ENCODE peak calls at places on chromosomes 16 and 17, in four cellular contexts. One of them, this sample, is unnamed.
A peak's percentile ranks its signal among the peaks of the same experiment; 100 is the strongest.

GRCh38 chr17:31327534-31328526 is 6.4 kb upstream of the EVI2A start:
- DNase-seq in foreskin fibroblast: peak; percentile 84
- DNase-seq in A549: peak; percentile 19
- DNase-seq in fibroblast of pulmonary artery: peak; percentile 81
- DNase-seq in this sample: no peak

GRCh38 chr17:17030515-17031211 is 11.6 kb upstream of the MPRIP start:
- DNase-seq in fibroblast of pulmonary artery: no peak
- DNase-seq in A549: no peak
- DNase-seq in foreskin fibroblast: no peak
- DNase-seq in this sample: no peak

GRCh38 chr17:57570740-57571344 is 174.3 kb downstream of the CCDC182 start:
- DNase-seq in A549: no peak
- DNase-seq in foreskin fibroblast: no peak
- DNase-seq in fibroblast of pulmonary artery: no peak
- DNase-seq in this sample: no peak

GRCh38 chr16:87790278-87791023 is 24.7 kb upstream of the KLHDC4 start:
- DNase-seq in fibroblast of pulmonary artery: no peak
- DNase-seq in foreskin fibroblast: no peak
- DNase-seq in A549: peak; percentile 83
- DNase-seq in this sample: no peak

GRCh38 chr16:4319454-4319853 is 3.6 kb downstream of the GLIS2 start:
- DNase-seq in foreskin fibroblast: no peak
- DNase-seq in A549: no peak
- DNase-seq in fibroblast of pulmonary artery: no peak
- DNase-seq in this sample: no peak

GRCh38 chr17:82020874-82021727 is 1.6 kb downstream of the CENPX start:
- DNase-seq in A549: peak; percentile 89
- DNase-seq in foreskin fibroblast: peak; percentile 70
- DNase-seq in fibroblast of pulmonary artery: peak; percentile 83
- DNase-seq in this sample: peak; percentile 84

GRCh38 chr16:11389631-11390565 is 44.6 kb downstream of the RMI2 start:
- DNase-seq in A549: no peak
- DNase-seq in foreskin fibroblast: no peak
- DNase-seq in fibroblast of pulmonary artery: no peak
- DNase-seq in this sample: no peak

GRCh38 chr16:27628216-27628945 is 78.4 kb downstream of the KATNIP start:
- DNase-seq in foreskin fibroblast: no peak
- DNase-seq in fibroblast of pulmonary artery: no peak
- DNase-seq in A549: no peak
- DNase-seq in this sample: no peak

GRCh38 chr16:49930841-49931240 is 74.9 kb upstream of the ZNF423 start:
- DNase-seq in A549: no peak
- DNase-seq in foreskin fibroblast: no peak
- DNase-seq in fibroblast of pulmonary artery: no peak
- DNase-seq in this sample: no peak

GRCh38 chr16:80816372-80816771 is 12.0 kb upstream of the CDYL2 start:
- DNase-seq in fibroblast of pulmonary artery: no peak
- DNase-seq in A549: no peak
- DNase-seq in foreskin fibroblast: no peak
- DNase-seq in this sample: no peak

GRCh38 chr17:12605222-12605621 is 60.5 kb upstream of the MYOCD start:
- DNase-seq in foreskin fibroblast: peak; percentile 41
- DNase-seq in fibroblast of pulmonary artery: peak; percentile 8
- DNase-seq in A549: no peak
- DNase-seq in this sample: no peak

GRCh38 chr17:38681096-38681495 is 6.3 kb upstream of the EPOP start:
- DNase-seq in foreskin fibroblast: no peak
- DNase-seq in A549: no peak
- DNase-seq in fibroblast of pulmonary artery: no peak
- DNase-seq in this sample: no peak

GRCh38 chr17:38879878-38880727 is 10.2 kb downstream of the LASP1 start:
- DNase-seq in foreskin fibroblast: peak; percentile 81
- DNase-seq in A549: peak; percentile 95
- DNase-seq in fibroblast of pulmonary artery: peak; percentile 82
- DNase-seq in this sample: peak; percentile 93

GRCh38 chr17:4901648-4902344 is 1.1 kb downstream of the CHRNE start:
- DNase-seq in foreskin fibroblast: no peak
- DNase-seq in fibroblast of pulmonary artery: no peak
- DNase-seq in A549: no peak
- DNase-seq in this sample: no peak

GRCh38 chr17:36545465-36546417 is 1.0 kb downstream of the GGNBP2 start:
- DNase-seq in fibroblast of pulmonary artery: peak; percentile 98
- DNase-seq in A549: peak; percentile 98
- DNase-seq in foreskin fibroblast: peak; percentile 99
- DNase-seq in this sample: peak; percentile 100
- TF ChIP-seq CTCF in fibroblast of pulmonary artery: no peak
- TF ChIP-seq CTCF in A549: no peak
- TF ChIP-seq CTCF in foreskin fibroblast: no peak
- TF ChIP-seq CTCF in this sample: peak; percentile 31

DNA sequence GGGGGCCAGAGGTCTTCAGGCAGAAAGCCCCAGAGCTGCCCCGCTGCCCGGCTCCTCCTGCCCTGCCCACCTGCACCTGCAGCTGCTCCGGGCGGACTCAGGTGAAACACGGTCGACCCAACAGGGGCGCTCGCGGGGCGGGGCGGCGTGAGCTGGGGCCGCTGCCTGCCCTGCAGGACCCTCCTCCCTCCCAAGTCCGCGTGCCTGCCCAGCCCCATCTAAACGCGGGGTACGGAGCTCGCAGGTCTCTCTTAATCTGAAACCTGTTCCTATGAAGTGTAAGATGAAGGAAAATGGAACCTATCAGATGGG is 28.1 kb downstream of the GNPTG start:
- DNase-seq in A549: peak; percentile 33
- DNase-seq in fibroblast of pulmonary artery: no peak
- DNase-seq in foreskin fibroblast: no peak
- DNase-seq in this sample: peak; percentile 63
- TF ChIP-seq CTCF in A549: no peak
- TF ChIP-seq CTCF in fibroblast of pulmonary artery: no peak
- TF ChIP-seq CTCF in foreskin fibroblast: no peak
- TF ChIP-seq CTCF in this sample: no peak

GRCh38 chr16:30378236-30379164 is 3.9 kb downstream of the SEPTIN1 start:
- DNase-seq in A549: peak; percentile 93
- DNase-seq in foreskin fibroblast: peak; percentile 98
- DNase-seq in fibroblast of pulmonary artery: peak; percentile 98
- DNase-seq in this sample: peak; percentile 99
- TF ChIP-seq CTCF in A549: no peak
- TF ChIP-seq CTCF in foreskin fibroblast: no peak
- TF ChIP-seq CTCF in fibroblast of pulmonary artery: peak; percentile 28
- TF ChIP-seq CTCF in this sample: peak; percentile 9

DNA sequence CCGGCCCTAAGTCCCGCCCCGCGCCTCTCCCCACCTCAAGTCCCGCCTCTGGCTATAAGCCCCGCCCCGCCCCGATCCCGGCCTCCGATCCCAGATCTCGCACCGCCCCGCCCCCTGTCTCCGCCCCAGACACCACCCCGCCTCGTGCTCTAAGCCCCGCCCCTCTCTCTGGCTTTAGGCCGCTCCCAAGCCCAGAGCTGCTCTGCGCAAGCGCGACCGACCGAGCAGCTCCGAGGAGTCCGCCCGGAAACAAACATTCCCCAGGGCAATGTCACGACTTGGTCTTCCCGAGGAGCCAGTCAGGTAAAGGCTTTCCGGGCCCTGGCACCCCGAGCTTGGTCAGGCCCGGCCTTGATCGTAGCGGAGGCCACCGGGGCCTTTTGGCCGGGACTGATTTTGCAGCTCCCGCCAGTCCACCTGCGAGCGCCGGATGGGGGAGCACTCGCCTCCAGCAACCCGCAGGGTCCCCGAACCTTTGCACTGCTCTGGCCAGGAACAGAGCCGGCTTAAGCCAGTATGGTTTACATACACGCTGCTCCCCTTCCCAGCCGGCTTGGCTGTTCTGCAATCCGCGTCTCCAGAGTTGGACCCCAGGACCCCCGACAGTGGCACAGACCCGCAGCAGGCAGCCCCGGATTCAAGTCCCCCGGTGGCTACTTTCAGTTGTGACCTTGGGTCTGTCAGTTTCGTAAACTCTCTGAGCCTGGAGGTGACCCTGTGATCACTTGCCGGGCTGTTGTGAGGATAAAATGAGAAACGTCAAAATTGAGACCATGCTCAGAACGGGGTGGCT is at the start of gene NUDT7:
- DNase-seq in A549: peak; percentile 94
- DNase-seq in fibroblast of pulmonary artery: peak; percentile 97
- DNase-seq in foreskin fibroblast: peak; percentile 93
- DNase-seq in this sample: peak; percentile 100
- TF ChIP-seq CTCF in A549: peak; percentile 35
- TF ChIP-seq CTCF in fibroblast of pulmonary artery: peak; percentile 16
- TF ChIP-seq CTCF in foreskin fibroblast: no peak
- TF ChIP-seq CTCF in this sample: no peak

DNA sequence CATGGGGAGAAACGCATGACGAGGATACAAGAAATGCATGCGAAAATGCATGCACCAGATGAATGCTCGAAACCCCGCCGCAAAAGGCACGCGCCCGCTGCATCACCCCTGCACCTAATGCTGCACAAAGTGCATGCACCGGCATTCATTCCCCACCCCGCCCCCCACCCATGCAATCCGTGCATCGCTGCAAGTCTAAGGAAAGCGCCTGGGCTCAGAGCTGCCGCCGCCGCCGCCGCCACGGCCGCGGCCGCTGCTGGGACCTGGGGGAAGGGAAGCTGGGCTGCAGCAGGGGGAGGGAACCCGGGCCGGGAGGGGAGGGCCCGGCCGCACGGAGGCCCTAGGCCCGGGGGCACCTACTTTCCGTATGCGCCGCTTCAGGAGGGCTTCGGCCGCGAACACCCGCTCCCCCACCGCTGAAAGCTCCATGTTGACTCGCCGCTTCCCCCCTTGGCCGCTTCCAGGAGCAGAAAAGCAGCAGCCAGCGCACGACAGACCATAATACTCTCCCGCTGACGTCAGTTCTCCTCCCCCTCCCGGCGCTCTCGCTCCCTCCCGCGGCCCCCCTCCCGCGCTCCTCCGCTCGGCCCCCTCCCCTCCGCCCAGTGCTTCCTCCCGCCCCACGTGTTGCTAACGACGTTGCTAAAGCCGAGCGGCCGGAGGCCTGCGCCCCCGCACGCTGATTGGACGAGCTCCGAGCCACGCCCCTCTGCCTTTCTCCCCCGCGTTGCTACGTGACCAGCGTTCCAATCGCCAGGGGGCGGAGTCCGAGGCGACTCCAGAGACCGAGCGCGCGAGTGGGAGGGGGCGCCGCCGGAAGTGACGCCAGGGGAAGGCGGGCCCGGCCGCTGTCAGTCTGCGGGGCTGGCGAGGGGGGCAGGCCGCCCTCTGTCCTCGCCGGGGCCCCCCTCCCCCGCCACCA is at the start of gene CBX8:
- DNase-seq in A549: peak; percentile 98
- DNase-seq in fibroblast of pulmonary artery: peak; percentile 100
- DNase-seq in foreskin fibroblast: peak; percentile 99
- DNase-seq in this sample: peak; percentile 100
- TF ChIP-seq CTCF in A549: no peak
- TF ChIP-seq CTCF in fibroblast of pulmonary artery: no peak
- TF ChIP-seq CTCF in foreskin fibroblast: no peak
- TF ChIP-seq CTCF in this sample: no peak

DNA sequence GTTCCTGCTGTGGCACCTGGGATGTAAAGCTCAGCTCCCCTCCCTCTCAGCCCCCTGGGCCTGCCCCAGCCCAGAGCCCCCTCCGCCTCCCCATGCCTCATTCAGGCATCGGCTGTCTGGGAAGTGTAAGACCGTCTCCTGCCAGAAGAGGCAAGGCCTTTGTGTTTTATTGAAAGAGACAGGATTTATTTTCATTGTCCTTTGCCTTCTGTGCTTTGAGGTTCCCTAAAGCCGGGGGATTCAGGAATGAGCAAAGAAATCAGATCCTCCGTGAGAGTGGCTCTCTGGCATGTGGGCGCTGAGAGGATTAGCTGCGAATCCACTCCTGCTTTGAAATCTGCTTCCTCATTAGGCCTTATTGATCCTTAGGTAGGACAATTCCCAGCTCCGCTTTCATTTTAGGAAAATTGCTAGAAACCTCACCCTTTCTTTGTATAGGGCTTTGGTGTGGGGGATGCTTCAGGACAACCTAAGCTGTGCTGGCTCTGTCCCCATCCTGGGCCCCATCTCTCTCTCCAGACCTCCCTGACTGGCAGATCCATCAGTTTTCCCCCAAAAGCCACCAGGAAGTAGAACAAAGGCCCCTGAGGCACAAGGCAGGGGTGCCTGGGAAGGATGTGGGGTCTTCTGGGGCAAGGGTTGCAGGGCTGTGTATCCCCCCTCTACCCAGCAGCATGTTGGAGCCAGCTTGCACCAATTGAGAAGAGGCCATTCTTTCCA is 211.4 kb upstream of the TNRC6C start:
- DNase-seq in foreskin fibroblast: no peak
- DNase-seq in A549: no peak
- DNase-seq in fibroblast of pulmonary artery: no peak
- DNase-seq in this sample: no peak
- TF ChIP-seq CTCF in foreskin fibroblast: no peak
- TF ChIP-seq CTCF in A549: no peak
- TF ChIP-seq CTCF in fibroblast of pulmonary artery: no peak
- TF ChIP-seq CTCF in this sample: no peak

GRCh38 chr16:24005577-24005976 is 169.8 kb downstream of the PRKCB start:
- DNase-seq in foreskin fibroblast: no peak
- DNase-seq in fibroblast of pulmonary artery: no peak
- DNase-seq in A549: no peak
- DNase-seq in this sample: no peak

GRCh38 chr16:24009955-24010354 is 174.2 kb downstream of the PRKCB start:
- DNase-seq in A549: no peak
- DNase-seq in foreskin fibroblast: no peak
- DNase-seq in fibroblast of pulmonary artery: no peak
- DNase-seq in this sample: no peak

GRCh38 chr16:24010440-24011089 is 174.8 kb downstream of the PRKCB start:
- DNase-seq in foreskin fibroblast: peak; percentile 2
- DNase-seq in fibroblast of pulmonary artery: peak; percentile 76
- DNase-seq in A549: peak; percentile 48
- DNase-seq in this sample: peak; percentile 74

GRCh38 chr16:24009060-24009459 is 173.3 kb downstream of the PRKCB start:
- DNase-seq in foreskin fibroblast: no peak
- DNase-seq in A549: no peak
- DNase-seq in fibroblast of pulmonary artery: no peak
- DNase-seq in this sample: no peak

DNA sequence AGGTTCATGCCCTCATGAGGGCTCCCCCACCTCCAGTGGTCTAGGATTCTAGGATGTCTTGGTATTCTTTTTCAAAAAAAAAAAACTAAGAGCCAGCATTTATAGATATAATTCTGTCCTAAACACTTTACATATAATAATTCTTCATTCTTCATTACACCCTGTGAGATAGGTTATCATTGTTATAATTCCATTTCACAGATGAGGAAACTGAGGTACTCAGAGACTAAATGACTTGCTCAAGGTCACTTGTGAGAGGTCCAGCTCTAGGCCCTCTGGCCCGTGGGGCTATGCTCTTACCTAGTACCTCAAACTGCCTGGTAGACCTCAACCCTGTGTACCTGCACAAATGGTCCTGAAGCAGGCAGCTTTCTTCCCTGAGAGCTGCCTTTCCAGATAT is 172.2 kb downstream of the PRKCB start:
- DNase-seq in A549: no peak
- DNase-seq in foreskin fibroblast: no peak
- DNase-seq in fibroblast of pulmonary artery: no peak
- DNase-seq in this sample: no peak
- TF ChIP-seq CTCF in A549: no peak
- TF ChIP-seq CTCF in foreskin fibroblast: no peak
- TF ChIP-seq CTCF in fibroblast of pulmonary artery: no peak
- TF ChIP-seq CTCF in this sample: no peak